ENCODE peak calls at places on chromosome 9, in four cellular contexts. A is CD8-positive, alpha-beta T cell; Y is A549; U is foreskin keratinocyte. I is an unnamed sample.

GRCh38 chr9:96874947-96875459 is 20.7 kb upstream of the ZNF782 start:
- DNase-seq in Y (peak), U (peak), A (peak), I (peak)

GRCh38 chr9:81683214-81683613 is 6.1 kb downstream of the TLE1 start:
- DNase-seq in Y (no peak), U (no peak), A (no peak), I (no peak)

GRCh38 chr9:36210722-36211121 is 20.0 kb downstream of the CLTA start:
- DNase-seq in Y (no peak), A (no peak), U (no peak), I (no peak)

GRCh38 chr9:136225748-136226679 is 19.6 kb downstream of the QSOX2 start:
- DNase-seq in U (peak), Y (peak), A (peak), I (no peak)

GRCh38 chr9:15389173-15389572 is 33.5 kb upstream of the SNAPC3 start:
- DNase-seq in Y (no peak), U (peak), A (no peak), I (no peak)

GRCh38 chr9:70634696-70635095 is 220.2 kb upstream of the KLF9 start:
- DNase-seq in Y (no peak), U (no peak), A (no peak), I (no peak)

GRCh38 chr9:15357050-15357653 is 50.1 kb upstream of the TTC39B start:
- DNase-seq in Y (no peak), A (peak), U (no peak), I (no peak)

GRCh38 chr9:112224401-112225289 is 49.5 kb upstream of the SUSD1 start:
- DNase-seq in A (no peak), Y (no peak), U (peak), I (no peak)

GRCh38 chr9:21902112-21902511 is 92.1 kb downstream of the CDKN2A start:
- DNase-seq in U (peak), A (no peak), Y (no peak), I (peak)

GRCh38 chr9:107727113-107727780 is 237.7 kb upstream of the KLF4 start:
- DNase-seq in Y (no peak), A (no peak), U (no peak), I (no peak)

GRCh38 chr9:127281887-127282286 is 17.3 kb downstream of the GARNL3 start:
- DNase-seq in U (no peak), Y (no peak), A (no peak), I (no peak)

DNA sequence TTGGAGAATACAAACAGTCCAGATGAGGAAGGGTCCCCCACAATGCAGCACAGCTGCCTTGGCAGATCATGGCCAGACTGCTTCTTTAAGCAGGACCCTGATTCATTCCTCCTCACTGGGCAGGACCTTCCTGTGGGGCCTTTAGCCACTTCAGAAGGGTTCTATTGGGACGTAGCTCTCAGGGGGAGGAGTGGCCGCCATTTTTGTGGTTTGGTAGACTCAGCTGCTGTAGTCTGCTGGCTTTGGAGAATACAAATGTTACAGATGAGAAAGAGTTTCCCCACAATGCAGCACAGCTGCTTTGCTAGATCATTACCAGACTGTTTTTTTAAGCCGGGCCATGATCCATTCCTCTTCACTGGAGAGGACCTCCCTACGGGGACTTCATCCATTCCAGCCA is 57.4 kb downstream of the TMEM38B start:
- DNase-seq in U (no peak), Y (no peak), A (no peak), I (no peak)
- H3K27ac ChIP-seq in U (no peak), Y (no peak), A (no peak), I (no peak)

DNA sequence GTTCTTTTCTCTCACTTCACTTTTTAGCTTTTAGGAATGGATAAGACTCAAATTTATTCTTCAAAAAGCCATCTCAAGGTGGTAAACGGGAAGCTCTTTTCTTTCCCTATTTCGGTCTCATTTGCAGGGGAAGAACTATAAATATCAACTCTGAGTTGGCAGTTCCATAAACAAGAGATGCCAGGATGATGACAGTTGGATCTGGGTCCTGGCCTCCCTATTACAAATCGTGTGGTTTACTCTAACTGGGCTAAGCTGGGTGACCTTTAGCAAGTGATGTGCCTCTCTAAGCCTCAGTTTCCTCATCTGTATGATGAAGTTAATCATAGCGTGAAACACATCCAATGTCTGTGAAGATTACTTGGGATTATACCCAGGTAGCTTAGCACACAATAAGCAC is 44.2 kb downstream of the TLE4 start:
- DNase-seq in A (no peak), Y (no peak), U (no peak), I (no peak)
- H3K27ac ChIP-seq in A (no peak), Y (no peak), U (no peak), I (no peak)

GRCh38 chr9:73073337-73074175 is 78.1 kb upstream of the ANXA1 start:
- DNase-seq in A (no peak), Y (no peak), U (no peak), I (no peak)
- H3K27ac ChIP-seq in A (no peak), Y (peak), U (no peak), I (no peak)

GRCh38 chr9:133147412-133148271 is 16.1 kb downstream of the GBGT1 start:
- DNase-seq in A (peak), Y (peak), U (peak), I (no peak)
- H3K27ac ChIP-seq in A (peak), Y (peak), U (peak), I (peak)

I was measured in epithelial cell of prostate.